ENCODE peak calls at places on chromosomes 5 and 9, in eight cellular contexts. K is Panc1, A is psoas muscle, J is heart left ventricle, X is cardiac muscle cell, S is WERI-Rb-1, D is prostate gland, T is IMR-90. C is an unnamed sample.

GRCh38 chr9:68808481-68808880 is 103.4 kb downstream of the PIP5K1B start:
- DNase-seq in D (no peak), X (no peak), K (no peak), S (no peak), A (no peak), J (no peak), T (no peak), C (no peak)

GRCh38 chr9:124013263-124014211 is 2.0 kb downstream of the LHX2 start:
- DNase-seq in D (no peak), J (no peak), T (no peak), S (no peak), K (no peak), X (no peak), A (no peak), C (no peak)

GRCh38 chr5:174159327-174160247 is 114.1 kb downstream of the NSG2 start:
- DNase-seq in T (no peak), X (no peak), D (no peak), K (no peak), J (no peak), S (no peak), A (no peak), C (no peak)

GRCh38 chr5:139197710-139198669 is at the start of gene SIL1:
- DNase-seq in A (peak; percentile 98), S (peak; percentile 97), T (peak; percentile 93), X (peak; percentile 98), D (peak; percentile 97), J (peak; percentile 97), K (peak; percentile 54), C (peak; percentile 99)

GRCh38 chr9:101028346-101029299 is at the start of gene PLPPR1:
- DNase-seq in X (peak; percentile 89), D (peak; percentile 57), T (peak; percentile 3), K (no peak), J (peak; percentile 27), S (peak; percentile 98), A (peak; percentile 53), C (peak; percentile 16)

GRCh38 chr5:141603912-141604311 is 14.9 kb downstream of the DIAPH1 start:
- DNase-seq in S (no peak), A (no peak), X (no peak), J (no peak), D (no peak), K (no peak), T (no peak), C (no peak)

GRCh38 chr9:133987946-133988665 is 4.0 kb downstream of the VAV2 start:
- DNase-seq in D (no peak), T (no peak), X (no peak), A (peak; percentile 19), J (no peak), S (no peak), K (no peak), C (no peak)

GRCh38 chr5:119417891-119418781 is 34.2 kb upstream of the HSD17B4 start:
- DNase-seq in D (no peak), A (no peak), S (no peak), K (no peak), T (peak; percentile 76), J (no peak), X (no peak), C (no peak)

GRCh38 chr9:79913867-79914266 is 342.1 kb downstream of the TLE4 start:
- DNase-seq in D (no peak), X (no peak), S (no peak), K (no peak), T (no peak), J (no peak), A (no peak), C (no peak)

GRCh38 chr5:9316733-9317132 is 229.1 kb downstream of the SEMA5A start:
- DNase-seq in S (no peak), T (no peak), D (no peak), J (no peak), A (no peak), X (no peak), K (no peak), C (no peak)

GRCh38 chr9:84993105-84993504 is 323.6 kb downstream of the NTRK2 start:
- DNase-seq in X (no peak), S (no peak), J (no peak), A (no peak), T (no peak), D (no peak), K (no peak), C (no peak)

GRCh38 chr5:89034588-89034987 is 151.6 kb upstream of the MEF2C start:
- DNase-seq in D (no peak), T (peak; percentile 6), K (peak; percentile 53), S (no peak), J (no peak), A (no peak), X (no peak), C (no peak)

GRCh38 chr9:111621895-111622480 is 9.1 kb upstream of the DNAJC25 start:
- DNase-seq in S (peak; percentile 45), X (no peak), A (no peak), J (no peak), K (peak; percentile 51), D (peak; percentile 58), T (peak; percentile 64), C (no peak)

GRCh38 chr9:37667706-37668672 is 17.2 kb downstream of the FRMPD1 start:
- DNase-seq in T (no peak), J (no peak), A (peak; percentile 69), K (no peak), S (peak; percentile 90), X (peak; percentile 66), D (no peak), C (no peak)

GRCh38 chr9:32968101-32969011 is 33.1 kb downstream of the APTX start:
- DNase-seq in J (no peak), A (peak; percentile 60), X (peak; percentile 65), D (peak; percentile 35), T (peak; percentile 57), K (peak; percentile 10), S (peak; percentile 32), C (peak; percentile 35)

GRCh38 chr9:133484671-133485437 is 6.0 kb upstream of the SLC2A6 start:
- DNase-seq in A (peak; percentile 42), K (no peak), D (peak; percentile 27), S (peak; percentile 54), X (no peak), J (peak; percentile 22), T (no peak), C (no peak)

DNA sequence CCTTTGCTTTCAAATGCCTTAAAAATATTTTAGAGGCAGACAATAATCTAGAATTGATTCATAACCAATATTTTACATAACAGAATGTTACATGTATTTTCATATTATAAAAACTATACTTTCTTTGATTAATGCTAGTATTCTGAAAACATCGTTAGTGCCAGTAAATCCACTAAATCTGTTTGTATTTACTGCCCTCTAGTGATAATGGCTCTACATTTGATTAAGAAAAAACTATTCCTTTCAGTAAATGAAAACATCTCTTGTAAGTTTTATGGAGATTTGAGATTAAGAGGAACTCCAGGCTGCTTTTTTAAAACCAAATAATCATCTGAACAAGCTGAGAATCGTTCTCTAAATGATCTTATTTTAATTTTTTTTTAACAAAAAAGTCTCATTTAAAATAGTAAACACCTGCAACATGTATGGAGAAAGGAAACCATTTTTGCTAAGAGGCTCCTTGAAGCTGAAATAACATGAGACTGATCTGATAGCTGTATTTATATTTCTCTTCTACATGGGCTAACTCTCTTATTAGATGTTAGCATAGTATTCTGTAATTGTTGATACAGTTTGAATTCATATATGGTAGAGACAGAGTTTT is 424.7 kb downstream of the RAB3C start:
- DNase-seq in X (no peak), S (no peak), T (peak; percentile 39), A (no peak), J (no peak), K (no peak), D (no peak), C (no peak)
- TF ChIP-seq CTCF in X (peak; percentile 50), S (peak; percentile 2), T (peak; percentile 48), A (peak; percentile 48), J (peak; percentile 47), K (peak; percentile 51), D (peak; percentile 46), C (peak; percentile 70)

GRCh38 chr9:26657958-26658357 is 234.6 kb downstream of the CAAP1 start:
- DNase-seq in A (no peak), S (no peak), T (no peak), X (no peak), J (no peak), K (no peak), D (no peak), C (no peak)

GRCh38 chr9:26656003-26656940 is 236.3 kb downstream of the CAAP1 start:
- DNase-seq in K (no peak), J (no peak), A (no peak), T (peak; percentile 15), D (peak; percentile 8), S (peak; percentile 16), X (peak; percentile 22), C (no peak)

GRCh38 chr9:26655166-26655565 is 237.4 kb downstream of the CAAP1 start:
- DNase-seq in A (no peak), K (no peak), T (no peak), D (no peak), S (no peak), J (no peak), X (no peak), C (no peak)

DNA sequence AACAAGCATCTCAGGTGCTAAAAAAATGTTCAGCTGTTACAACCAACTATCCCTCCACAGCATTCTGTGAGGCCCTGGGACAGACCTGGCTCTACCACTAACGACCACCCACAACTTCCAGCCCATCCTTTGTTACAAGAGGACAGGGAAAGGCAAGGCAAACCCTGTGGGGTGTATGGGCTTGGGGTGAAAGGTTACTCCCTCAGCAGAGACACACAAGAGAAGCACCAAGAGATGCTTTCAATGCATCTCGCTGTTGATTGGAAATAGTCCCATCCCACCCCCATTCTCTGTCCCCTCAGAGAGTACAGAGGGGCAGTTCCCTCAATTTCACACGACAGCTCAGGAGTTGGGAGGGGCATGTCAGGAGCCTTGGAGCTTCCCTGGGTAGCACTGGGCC is 234.1 kb downstream of the CAAP1 start:
- DNase-seq in X (no peak), A (no peak), T (no peak), D (no peak), K (no peak), S (no peak), J (no peak), C (no peak)
- H3K27ac ChIP-seq in X (no peak overlapping the region), A (no peak overlapping the region), T (no peak overlapping the region), D (no peak overlapping the region), K (no peak overlapping the region), S (no peak overlapping the region), J (no peak overlapping the region), C (no peak overlapping the region)

GRCh38 chr9:122420315-122420714 is 49.5 kb downstream of the PTGS1 start:
- DNase-seq in S (peak; percentile 29), T (no peak), X (no peak), J (no peak), D (no peak), A (no peak), K (no peak), C (no peak)
- H3K9me3 ChIP-seq in S (peaks cover 37% of the 10 kb centered on the region), T (peaks cover 18% of the 10 kb centered on the region), X (no peaks in the 10 kb centered on the region), J (no peaks in the 10 kb centered on the region), D (no peaks in the 10 kb centered on the region), A (no peaks in the 10 kb centered on the region), K (no peaks in the 10 kb centered on the region), C (peaks cover 37% of the 10 kb centered on the region)

DNA sequence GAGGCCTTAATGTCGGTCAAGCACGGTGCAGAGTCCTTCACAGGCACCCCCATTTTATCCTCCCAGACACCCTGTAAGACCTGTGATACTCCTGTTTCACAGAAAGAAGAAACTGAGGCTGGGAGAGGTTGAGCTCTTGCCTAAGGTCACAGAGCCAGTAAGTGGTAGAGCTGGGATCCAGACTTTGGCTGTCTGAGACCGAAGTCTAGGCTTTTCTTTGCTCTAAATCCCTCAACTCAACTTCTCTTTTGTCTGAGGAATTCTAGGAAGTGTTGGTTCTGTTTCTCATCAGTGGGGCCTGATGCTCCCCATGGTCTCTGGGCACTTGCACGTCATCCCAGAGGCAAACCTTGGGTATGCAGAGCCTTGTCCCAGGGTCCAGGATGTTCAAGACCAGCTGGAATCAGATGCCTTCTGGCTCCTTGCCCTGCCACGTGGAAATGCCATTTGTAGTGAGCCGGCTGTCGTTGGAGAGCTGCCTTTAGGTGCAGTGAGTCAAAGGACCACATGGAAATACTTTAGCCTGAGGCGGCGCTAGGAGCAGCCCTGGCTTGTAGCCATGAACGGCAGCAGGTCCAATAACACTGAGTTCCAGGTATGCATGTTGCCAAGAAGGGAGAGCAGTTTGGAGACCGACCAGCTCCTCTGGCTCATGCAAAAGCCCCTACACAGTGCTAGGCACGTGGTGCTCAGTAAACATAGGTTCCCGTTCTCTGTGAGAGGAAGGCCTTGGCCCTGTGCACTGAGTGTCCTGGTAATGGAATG is 9.2 kb downstream of the DCANP1 start:
- DNase-seq in D (peak; percentile 21), K (peak; percentile 52), J (peak; percentile 80), X (no peak), T (peak; percentile 96), S (no peak), A (peak; percentile 91), C (peak; percentile 80)
- TF ChIP-seq CTCF in D (no peak), K (no peak), J (no peak), X (peak; percentile 13), T (peak; percentile 6), S (no peak), A (peak; percentile 3), C (peak; percentile 16)